ENCODE peak calls at places on chromosomes 5 and 9, in eight cellular contexts. L, X, S, B, Y, O, E and G are unnamed samples.

GRCh38 chr5:1652873-1653707 is 129.3 kb upstream of the LPCAT1 start:
- DNase-seq in L (peak), X (no peak), S (peak), B (no peak), Y (peak), O (no peak), E (peak), G (peak)

GRCh38 chr9:28179893-28180292 is 606.6 kb upstream of the C9orf72 start:
- DNase-seq in L (no peak), X (no peak), S (no peak), B (no peak), Y (no peak), O (no peak), E (no peak), G (no peak)

GRCh38 chr9:79480639-79481038 is 91.1 kb upstream of the TLE4 start:
- DNase-seq in L (no peak), X (no peak), S (no peak), B (no peak), Y (no peak), O (no peak), E (no peak), G (no peak)

GRCh38 chr9:22028394-22028793 is 19.3 kb upstream of the CDKN2B start:
- DNase-seq in L (no peak), X (no peak), S (no peak), B (no peak), Y (no peak), O (no peak), E (no peak), G (no peak)

GRCh38 chr5:67355135-67355729 is 158.6 kb upstream of the CD180 start:
- DNase-seq in L (no peak), X (no peak), S (no peak), B (no peak), Y (no peak), O (no peak), E (no peak), G (no peak)

GRCh38 chr5:77210091-77211012 is at the start of gene PDE8B:
- DNase-seq in L (peak), X (no peak), S (no peak), B (peak), Y (no peak), O (peak), E (peak), G (peak)

GRCh38 chr9:33289501-33289900 is 815 bp upstream of the NFX1 start:
- DNase-seq in L (peak), X (no peak), S (peak), B (peak), Y (no peak), O (no peak), E (peak), G (peak)

GRCh38 chr9:128733256-128733655 is 9.3 kb upstream of the ZDHHC12 start:
- DNase-seq in L (peak), X (peak), S (no peak), B (peak), Y (peak), O (peak), E (peak), G (peak)

GRCh38 chr9:107488400-107489143 is 997 bp downstream of the KLF4 start:
- DNase-seq in L (peak), X (peak), S (no peak), B (peak), Y (peak), O (peak), E (peak), G (peak)

GRCh38 chr5:148172377-148172776 is 4.0 kb downstream of the SPINK14 start:
- DNase-seq in L (no peak), X (no peak), S (no peak), B (no peak), Y (no peak), O (no peak), E (no peak), G (no peak)

GRCh38 chr9:94554439-94555331 is at the start of gene PCAT7:
- DNase-seq in L (peak), X (peak), S (no peak), B (peak), Y (peak), O (peak), E (no peak), G (peak)

GRCh38 chr9:91536211-91536691 is 112.6 kb upstream of the NFIL3 start:
- DNase-seq in L (no peak), X (no peak), S (no peak), B (no peak), Y (peak), O (peak), E (no peak), G (peak)

GRCh38 chr9:114138537-114138936 is 16.8 kb upstream of the COL27A1 start:
- DNase-seq in L (no peak), X (no peak), S (no peak), B (no peak), Y (no peak), O (no peak), E (no peak), G (no peak)

GRCh38 chr5:176754376-176754942 is 55.9 kb upstream of the UNC5A start:
- DNase-seq in L (no peak), X (no peak), S (no peak), B (no peak), Y (no peak), O (no peak), E (no peak), G (no peak)

GRCh38 chr5:72402381-72402890 is 82.3 kb downstream of the PTCD2 start:
- DNase-seq in L (no peak), X (no peak), S (no peak), B (no peak), Y (no peak), O (no peak), E (no peak), G (no peak)

GRCh38 chr9:109950710-109951443 is 170.9 kb downstream of the PALM2AKAP2 start:
- DNase-seq in L (no peak), X (no peak), S (no peak), B (no peak), Y (no peak), O (no peak), E (no peak), G (no peak)

GRCh38 chr9:122227576-122227903 is 1.2 kb downstream of the LHX6 start:
- DNase-seq in L (no peak), X (no peak), S (no peak), B (no peak), Y (no peak), O (no peak), E (no peak), G (no peak)

GRCh38 chr9:122226142-122226757 is 2.5 kb downstream of the LHX6 start:
- DNase-seq in L (peak), X (no peak), S (no peak), B (peak), Y (no peak), O (no peak), E (no peak), G (peak)

GRCh38 chr9:122228191-122228905 is 409 bp downstream of the LHX6 start:
- DNase-seq in L (peak), X (no peak), S (no peak), B (peak), Y (no peak), O (no peak), E (no peak), G (peak)

GRCh38 chr9:122226758-122227575 is 1.8 kb downstream of the LHX6 start:
- DNase-seq in L (peak), X (no peak), S (no peak), B (peak), Y (no peak), O (no peak), E (no peak), G (peak)

GRCh38 chr9:122228906-122229837 is at the start of gene LHX6:
- DNase-seq in L (peak), X (peak), S (no peak), B (peak), Y (no peak), O (no peak), E (no peak), G (peak)
- H3K27ac ChIP-seq in L (no peak), X (no peak), S (no peak), B (no peak), Y (no peak), O (no peak), E (no peak), G (no peak)

DNA sequence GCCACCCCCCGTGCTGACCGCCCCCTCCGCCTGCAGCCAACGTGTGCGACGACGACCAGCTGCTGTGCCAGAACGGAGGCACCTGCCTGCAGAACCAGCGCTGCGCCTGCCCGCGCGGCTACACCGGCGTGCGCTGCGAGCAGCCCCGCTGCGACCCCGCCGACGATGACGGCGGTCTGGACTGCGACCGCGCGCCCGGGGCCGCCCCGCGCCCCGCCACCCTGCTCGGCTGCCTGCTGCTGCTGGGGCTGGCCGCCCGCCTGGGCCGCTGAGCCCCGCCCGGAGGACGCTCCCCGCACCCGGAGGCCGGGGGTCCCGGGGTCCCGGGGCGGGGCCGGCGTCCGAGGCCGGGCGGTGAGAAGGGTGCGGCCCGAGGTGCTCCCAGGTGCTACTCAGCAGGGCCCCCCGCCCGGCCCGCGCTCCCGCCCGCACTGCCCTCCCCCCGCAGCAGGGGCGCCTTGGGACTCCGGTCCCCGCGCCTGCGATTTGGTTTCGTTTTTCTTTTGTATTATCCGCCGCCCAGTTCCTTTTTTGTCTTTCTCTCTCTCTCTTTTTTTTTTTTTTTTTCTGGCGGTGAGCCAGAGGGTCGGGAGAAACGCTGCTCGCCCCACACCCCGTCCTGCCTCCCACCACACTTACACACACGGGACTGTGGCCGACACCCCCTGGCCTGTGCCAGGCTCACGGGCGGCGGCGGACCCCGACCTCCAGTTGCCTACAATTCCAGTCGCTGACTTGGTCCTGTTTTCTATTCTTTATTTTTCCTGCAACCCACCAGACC is 80.2 kb downstream of the NTNG2 start:
- DNase-seq in L (peak), X (peak), S (peak), B (peak), Y (peak), O (no peak), E (peak), G (no peak)
- H3K27ac ChIP-seq in L (no peak), X (no peak), S (peak), B (no peak), Y (no peak), O (peak), E (no peak), G (no peak)

GRCh38 chr5:110913221-110913620 is 158.3 kb upstream of the TSLP start:
- DNase-seq in L (no peak), X (no peak), S (no peak), B (no peak), Y (no peak), O (no peak), E (no peak), G (no peak)

GRCh38 chr5:110917161-110917875 is 154.2 kb upstream of the TSLP start:
- DNase-seq in L (no peak), X (no peak), S (no peak), B (no peak), Y (no peak), O (no peak), E (no peak), G (no peak)

GRCh38 chr5:110918683-110919082 is 152.8 kb upstream of the TSLP start:
- DNase-seq in L (no peak), X (no peak), S (no peak), B (no peak), Y (no peak), O (no peak), E (no peak), G (no peak)

GRCh38 chr5:110916373-110917049 is 155.0 kb upstream of the TSLP start:
- DNase-seq in L (peak), X (no peak), S (no peak), B (peak), Y (no peak), O (no peak), E (no peak), G (no peak)
- H3K27ac ChIP-seq in L (no peak), X (peak), S (no peak), B (no peak), Y (no peak), O (no peak), E (no peak), G (no peak)

GRCh38 chr9:89502038-89502601 is 4.2 kb upstream of the SEMA4D start:
- DNase-seq in L (no peak), X (no peak), S (peak), B (no peak), Y (no peak), O (no peak), E (no peak), G (no peak)

GRCh38 chr9:89497978-89498844 is at the start of gene SEMA4D:
- DNase-seq in L (peak), X (no peak), S (no peak), B (peak), Y (peak), O (peak), E (peak), G (peak)

GRCh38 chr9:89498845-89499480 is 1.1 kb upstream of the SEMA4D start:
- DNase-seq in L (no peak), X (no peak), S (peak), B (no peak), Y (no peak), O (no peak), E (no peak), G (no peak)

GRCh38 chr9:89500008-89500407 is 2.1 kb upstream of the SEMA4D start:
- DNase-seq in L (no peak), X (no peak), S (no peak), B (no peak), Y (no peak), O (no peak), E (no peak), G (no peak)

GRCh38 chr9:89501311-89501898 is 3.5 kb upstream of the SEMA4D start:
- DNase-seq in L (no peak), X (no peak), S (no peak), B (no peak), Y (no peak), O (no peak), E (no peak), G (no peak)
- H3K27ac ChIP-seq in L (no peak), X (no peak), S (peak), B (no peak), Y (no peak), O (no peak), E (no peak), G (no peak)

GRCh38 chr5:153573326-153574033 is 83.0 kb downstream of the GRIA1 start:
- DNase-seq in L (no peak), X (no peak), S (no peak), B (no peak), Y (no peak), O (no peak), E (no peak), G (no peak)

GRCh38 chr5:153569036-153569435 is 78.6 kb downstream of the GRIA1 start:
- DNase-seq in L (no peak), X (no peak), S (no peak), B (no peak), Y (no peak), O (no peak), E (no peak), G (no peak)

GRCh38 chr5:153571157-153571556 is 80.7 kb downstream of the GRIA1 start:
- DNase-seq in L (no peak), X (no peak), S (no peak), B (no peak), Y (no peak), O (no peak), E (no peak), G (no peak)

GRCh38 chr5:153572393-153572930 is 82.0 kb downstream of the GRIA1 start:
- DNase-seq in L (no peak), X (no peak), S (no peak), B (no peak), Y (no peak), O (no peak), E (no peak), G (no peak)
- H3K27ac ChIP-seq in L (no peak), X (no peak), S (no peak), B (no peak), Y (no peak), O (no peak), E (no peak), G (peak)

DNA sequence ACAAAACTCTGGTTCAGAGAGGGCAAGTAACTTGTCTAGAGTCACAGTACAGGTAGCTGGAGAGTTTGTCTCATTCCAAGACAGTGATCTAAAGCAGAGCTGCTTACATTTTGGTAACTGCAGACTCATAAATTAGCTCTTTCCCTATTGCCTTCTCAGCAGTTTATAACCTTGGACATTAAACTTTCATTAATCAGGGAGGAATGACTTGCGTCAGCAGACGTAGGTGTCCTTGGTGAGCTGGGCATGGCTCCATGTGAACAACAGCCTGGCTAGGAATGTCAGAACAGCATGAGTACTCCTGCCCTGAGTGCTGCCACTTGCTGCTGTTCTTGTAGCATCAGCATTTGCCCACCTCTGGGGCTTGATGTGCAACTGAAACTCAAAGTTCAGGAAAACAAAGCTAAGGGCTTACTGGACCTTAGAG is 2.2 kb upstream of the ALDOB start:
- DNase-seq in L (no peak), X (no peak), S (no peak), B (no peak), Y (no peak), O (no peak), E (no peak), G (no peak)
- H3K27ac ChIP-seq in L (no peak), X (no peak), S (no peak), B (no peak), Y (no peak), O (no peak), E (no peak), G (no peak)

DNA sequence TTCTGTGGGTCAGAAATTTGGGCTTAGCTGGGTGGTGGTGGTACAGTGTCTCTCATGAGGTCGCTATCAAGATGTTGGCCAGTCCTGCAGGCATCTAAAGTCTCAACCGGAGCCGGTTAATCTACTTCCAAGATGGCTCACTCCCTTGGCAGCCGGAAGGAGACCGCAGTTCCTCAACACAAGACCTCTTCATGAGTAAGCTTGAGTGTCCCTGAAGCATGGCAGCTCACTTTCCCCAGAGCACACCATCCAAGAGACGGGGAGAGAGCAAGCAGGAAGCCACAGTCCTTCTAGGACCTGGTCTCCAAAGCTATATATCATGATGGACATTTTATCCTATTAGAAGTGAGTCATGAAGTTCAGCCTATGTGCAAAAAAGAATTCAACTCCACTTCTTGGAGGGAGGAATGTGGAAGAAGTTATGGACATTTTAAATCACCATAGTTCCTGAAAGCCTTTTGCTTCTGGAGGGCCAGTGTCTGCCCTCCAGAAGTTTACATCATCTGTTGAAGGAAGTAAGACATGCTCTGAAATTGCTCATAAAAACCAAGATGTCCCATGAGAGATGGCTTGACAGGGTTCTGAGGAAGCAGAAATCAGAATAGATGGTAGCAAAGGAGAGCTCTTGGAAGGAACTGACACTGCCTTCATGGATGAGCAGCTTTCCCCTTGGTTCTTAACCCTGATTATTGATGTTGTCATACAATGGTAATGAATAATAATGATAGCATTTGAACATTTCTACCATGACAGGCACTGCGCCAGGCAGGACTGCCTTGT is 21.3 kb downstream of the GALNT10 start:
- DNase-seq in L (no peak), X (no peak), S (no peak), B (no peak), Y (no peak), O (no peak), E (no peak), G (no peak)
- H3K27ac ChIP-seq in L (no peak), X (no peak), S (no peak), B (no peak), Y (no peak), O (no peak), E (no peak), G (no peak)

GRCh38 chr9:6793203-6793602 is 35.4 kb downstream of the KDM4C start:
- DNase-seq in L (no peak), X (no peak), S (no peak), B (no peak), Y (no peak), O (no peak), E (no peak), G (no peak)

GRCh38 chr9:6785682-6786081 is 27.9 kb downstream of the KDM4C start:
- DNase-seq in L (no peak), X (no peak), S (no peak), B (no peak), Y (peak), O (no peak), E (no peak), G (no peak)

GRCh38 chr9:6787793-6788174 is 30.0 kb downstream of the KDM4C start:
- DNase-seq in L (no peak), X (no peak), S (no peak), B (no peak), Y (no peak), O (no peak), E (no peak), G (no peak)

GRCh38 chr9:6783753-6784152 is 26.0 kb downstream of the KDM4C start:
- DNase-seq in L (no peak), X (no peak), S (no peak), B (no peak), Y (no peak), O (no peak), E (no peak), G (no peak)

DNA sequence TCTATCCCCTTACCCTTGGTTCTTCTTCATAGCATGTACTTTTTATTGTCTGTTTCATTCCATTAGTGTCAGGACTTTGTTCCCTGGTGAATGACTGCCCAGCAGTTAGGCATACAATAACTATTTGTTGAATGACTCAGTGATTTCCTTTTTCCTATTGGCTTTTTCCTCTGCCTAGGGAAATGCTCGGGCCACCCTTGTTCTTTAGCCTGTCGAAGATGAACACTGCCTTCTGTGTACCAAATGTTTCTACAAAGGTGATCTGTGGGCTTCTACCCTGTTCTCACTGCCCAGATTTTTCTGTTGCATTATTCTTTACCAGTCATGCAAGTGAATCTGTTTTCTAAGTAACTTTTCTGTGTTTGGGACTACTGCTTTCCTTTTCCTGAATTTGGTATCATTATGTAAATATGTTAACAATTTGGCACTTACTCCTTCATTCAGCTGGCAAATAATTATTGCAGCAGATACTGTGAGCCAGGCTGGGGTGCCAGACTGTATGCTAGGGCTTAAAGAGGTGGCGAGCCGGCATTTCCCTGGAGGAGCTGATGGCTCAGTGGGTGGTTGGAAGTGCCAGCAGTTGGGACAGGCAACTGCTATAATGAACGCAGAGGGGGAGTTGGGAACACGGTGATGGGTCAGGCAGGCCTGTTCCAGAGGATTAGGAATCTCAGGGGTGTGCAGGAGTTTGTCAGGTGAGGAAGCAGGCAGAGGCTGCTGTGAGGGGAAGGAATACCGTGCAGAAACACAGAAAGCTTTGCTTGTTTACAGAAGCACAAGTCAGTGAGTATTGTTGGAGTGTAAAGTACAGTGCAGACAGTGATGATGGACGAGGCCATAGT is 30.6 kb downstream of the KDM4C start:
- DNase-seq in L (no peak), X (no peak), S (no peak), B (peak), Y (peak), O (no peak), E (no peak), G (peak)
- H3K27ac ChIP-seq in L (peak), X (peak), S (no peak), B (no peak), Y (peak), O (no peak), E (no peak), G (no peak)

GRCh38 chr9:83701286-83701685 is 6.5 kb downstream of the UBQLN1 start:
- DNase-seq in L (no peak), X (no peak), S (no peak), B (no peak), Y (no peak), O (no peak), E (no peak), G (no peak)
- H3K27ac ChIP-seq in L (peak), X (peak), S (no peak), B (no peak), Y (no peak), O (no peak), E (no peak), G (no peak)